ENCODE peak calls at places on chromosomes 6 and 20, in seven cellular contexts. One of them, this sample, is unnamed.

GRCh38 chr6:73688351-73688750 is 7.7 kb upstream of the CD109 start:
- DNase-seq in astrocyte of the spinal cord: no peak
- DNase-seq in lower lobe of right lung: no peak
- DNase-seq in glutamatergic neuron: no peak
- DNase-seq in anterior cingulate cortex: no peak
- DNase-seq in GM12891: no peak
- DNase-seq in GM12865: no peak
- DNase-seq in this sample: no peak

GRCh38 chr20:42430059-42430458 is 759.6 kb downstream of the PTPRT start:
- DNase-seq in lower lobe of right lung: no peak
- DNase-seq in GM12891: no peak
- DNase-seq in anterior cingulate cortex: no peak
- DNase-seq in GM12865: no peak
- DNase-seq in astrocyte of the spinal cord: no peak
- DNase-seq in glutamatergic neuron: no peak
- DNase-seq in this sample: no peak

GRCh38 chr6:73452107-73452461 is at the start of gene CGAS:
- DNase-seq in GM12865: peak
- DNase-seq in anterior cingulate cortex: no peak
- DNase-seq in astrocyte of the spinal cord: peak
- DNase-seq in GM12891: peak
- DNase-seq in glutamatergic neuron: peak
- DNase-seq in lower lobe of right lung: peak
- DNase-seq in this sample: no peak

GRCh38 chr6:54002118-54002517 is 109.1 kb upstream of the MLIP start:
- DNase-seq in lower lobe of right lung: no peak
- DNase-seq in anterior cingulate cortex: no peak
- DNase-seq in astrocyte of the spinal cord: no peak
- DNase-seq in glutamatergic neuron: no peak
- DNase-seq in GM12865: no peak
- DNase-seq in GM12891: no peak
- DNase-seq in this sample: no peak

GRCh38 chr20:38298768-38299288 is 5.1 kb upstream of the BPI start:
- DNase-seq in GM12865: no peak
- DNase-seq in anterior cingulate cortex: no peak
- DNase-seq in astrocyte of the spinal cord: peak
- DNase-seq in lower lobe of right lung: peak
- DNase-seq in GM12891: no peak
- DNase-seq in glutamatergic neuron: no peak
- DNase-seq in this sample: no peak

GRCh38 chr20:21518292-21518991 is 4.6 kb upstream of the NKX2-2 start:
- DNase-seq in glutamatergic neuron: no peak
- DNase-seq in anterior cingulate cortex: no peak
- DNase-seq in lower lobe of right lung: peak
- DNase-seq in astrocyte of the spinal cord: no peak
- DNase-seq in GM12891: no peak
- DNase-seq in GM12865: no peak
- DNase-seq in this sample: no peak

GRCh38 chr20:2305946-2306345 is 10.1 kb downstream of the TGM3 start:
- DNase-seq in GM12891: no peak
- DNase-seq in glutamatergic neuron: no peak
- DNase-seq in lower lobe of right lung: no peak
- DNase-seq in anterior cingulate cortex: no peak
- DNase-seq in astrocyte of the spinal cord: no peak
- DNase-seq in GM12865: no peak
- DNase-seq in this sample: no peak

GRCh38 chr6:56649782-56650181 is 7.1 kb upstream of the DST start:
- DNase-seq in anterior cingulate cortex: no peak
- DNase-seq in glutamatergic neuron: no peak
- DNase-seq in GM12891: no peak
- DNase-seq in GM12865: no peak
- DNase-seq in lower lobe of right lung: no peak
- DNase-seq in astrocyte of the spinal cord: no peak
- DNase-seq in this sample: no peak

GRCh38 chr6:106611030-106611429 is 18.3 kb downstream of the RTN4IP1 start:
- DNase-seq in anterior cingulate cortex: no peak
- DNase-seq in astrocyte of the spinal cord: no peak
- DNase-seq in lower lobe of right lung: no peak
- DNase-seq in glutamatergic neuron: no peak
- DNase-seq in GM12891: no peak
- DNase-seq in GM12865: no peak
- DNase-seq in this sample: no peak

GRCh38 chr6:151052021-151052646 is 186.6 kb downstream of the MTHFD1L start:
- DNase-seq in anterior cingulate cortex: no peak
- DNase-seq in GM12891: no peak
- DNase-seq in astrocyte of the spinal cord: no peak
- DNase-seq in GM12865: no peak
- DNase-seq in lower lobe of right lung: no peak
- DNase-seq in glutamatergic neuron: no peak
- DNase-seq in this sample: no peak

GRCh38 chr6:2404211-2404929 is 159.0 kb upstream of the GMDS start:
- DNase-seq in astrocyte of the spinal cord: no peak
- DNase-seq in glutamatergic neuron: no peak
- DNase-seq in lower lobe of right lung: no peak
- DNase-seq in GM12865: no peak
- DNase-seq in anterior cingulate cortex: no peak
- DNase-seq in GM12891: no peak
- DNase-seq in this sample: no peak

GRCh38 chr6:72709436-72709835 is 87.6 kb downstream of the KCNQ5 start:
- DNase-seq in astrocyte of the spinal cord: no peak
- DNase-seq in GM12891: no peak
- DNase-seq in glutamatergic neuron: no peak
- DNase-seq in anterior cingulate cortex: no peak
- DNase-seq in lower lobe of right lung: no peak
- DNase-seq in GM12865: no peak
- DNase-seq in this sample: no peak

GRCh38 chr20:4171538-4172116 is 156.3 kb upstream of the RNF24 start:
- DNase-seq in GM12865: no peak
- DNase-seq in anterior cingulate cortex: no peak
- DNase-seq in GM12891: no peak
- DNase-seq in glutamatergic neuron: no peak
- DNase-seq in astrocyte of the spinal cord: peak
- DNase-seq in lower lobe of right lung: no peak
- DNase-seq in this sample: no peak

GRCh38 chr6:142756215-142756630 is 188.8 kb downstream of the HIVEP2 start:
- DNase-seq in GM12865: no peak
- DNase-seq in lower lobe of right lung: no peak
- DNase-seq in astrocyte of the spinal cord: peak
- DNase-seq in anterior cingulate cortex: no peak
- DNase-seq in GM12891: no peak
- DNase-seq in glutamatergic neuron: no peak
- DNase-seq in this sample: peak

GRCh38 chr6:70398783-70399730 is 14.3 kb upstream of the FAM135A start:
- DNase-seq in GM12865: no peak
- DNase-seq in lower lobe of right lung: peak
- DNase-seq in GM12891: no peak
- DNase-seq in astrocyte of the spinal cord: peak
- DNase-seq in glutamatergic neuron: no peak
- DNase-seq in anterior cingulate cortex: no peak
- DNase-seq in this sample: peak

GRCh38 chr6:36627801-36628246 is 33.7 kb downstream of the SRSF3 start:
- DNase-seq in GM12891: no peak
- DNase-seq in astrocyte of the spinal cord: peak
- DNase-seq in anterior cingulate cortex: no peak
- DNase-seq in glutamatergic neuron: no peak
- DNase-seq in lower lobe of right lung: peak
- DNase-seq in GM12865: peak
- DNase-seq in this sample: peak

GRCh38 chr6:166620478-166621113 is 6.5 kb downstream of the RPS6KA2 start:
- DNase-seq in GM12865: no peak
- DNase-seq in lower lobe of right lung: no peak
- DNase-seq in anterior cingulate cortex: no peak
- DNase-seq in GM12891: no peak
- DNase-seq in glutamatergic neuron: no peak
- DNase-seq in astrocyte of the spinal cord: no peak
- DNase-seq in this sample: no peak

GRCh38 chr6:159490298-159490937 is 202.6 kb downstream of the SOD2 start:
- DNase-seq in glutamatergic neuron: no peak
- DNase-seq in lower lobe of right lung: no peak
- DNase-seq in GM12865: no peak
- DNase-seq in anterior cingulate cortex: peak
- DNase-seq in astrocyte of the spinal cord: no peak
- DNase-seq in GM12891: no peak
- DNase-seq in this sample: no peak

GRCh38 chr20:33679758-33680485 is 5.7 kb upstream of the NECAB3 start:
- DNase-seq in lower lobe of right lung: no peak
- DNase-seq in anterior cingulate cortex: no peak
- DNase-seq in GM12891: peak
- DNase-seq in astrocyte of the spinal cord: no peak
- DNase-seq in glutamatergic neuron: no peak
- DNase-seq in GM12865: peak
- DNase-seq in this sample: no peak

GRCh38 chr20:38135641-38136420 is 29.2 kb downstream of the TGM2 start:
- DNase-seq in GM12891: no peak
- DNase-seq in lower lobe of right lung: peak
- DNase-seq in astrocyte of the spinal cord: no peak
- DNase-seq in glutamatergic neuron: no peak
- DNase-seq in anterior cingulate cortex: no peak
- DNase-seq in GM12865: no peak
- DNase-seq in this sample: no peak

GRCh38 chr20:32479012-32479411 is 106.1 kb downstream of the NOL4L start:
- DNase-seq in glutamatergic neuron: peak
- DNase-seq in GM12865: no peak
- DNase-seq in astrocyte of the spinal cord: no peak
- DNase-seq in anterior cingulate cortex: no peak
- DNase-seq in lower lobe of right lung: no peak
- DNase-seq in GM12891: no peak
- DNase-seq in this sample: no peak

GRCh38 chr6:42901538-42901957 is 14.3 kb upstream of the PTCRA start:
- DNase-seq in GM12891: no peak
- DNase-seq in anterior cingulate cortex: no peak
- DNase-seq in GM12865: peak
- DNase-seq in glutamatergic neuron: peak
- DNase-seq in lower lobe of right lung: peak
- DNase-seq in astrocyte of the spinal cord: peak
- DNase-seq in this sample: peak

GRCh38 chr6:108922499-108922898 is 74.3 kb downstream of the ARMC2 start:
- DNase-seq in lower lobe of right lung: no peak
- DNase-seq in glutamatergic neuron: no peak
- DNase-seq in anterior cingulate cortex: no peak
- DNase-seq in GM12891: no peak
- DNase-seq in GM12865: no peak
- DNase-seq in astrocyte of the spinal cord: no peak
- DNase-seq in this sample: no peak

GRCh38 chr6:56604186-56604585 is 38.5 kb downstream of the DST start:
- DNase-seq in lower lobe of right lung: no peak
- DNase-seq in GM12865: no peak
- DNase-seq in GM12891: no peak
- DNase-seq in glutamatergic neuron: no peak
- DNase-seq in astrocyte of the spinal cord: no peak
- DNase-seq in anterior cingulate cortex: no peak
- DNase-seq in this sample: no peak

GRCh38 chr20:52150440-52151258 is 40.9 kb downstream of the ZFP64 start:
- DNase-seq in glutamatergic neuron: no peak
- DNase-seq in astrocyte of the spinal cord: peak
- DNase-seq in GM12891: no peak
- DNase-seq in lower lobe of right lung: no peak
- DNase-seq in anterior cingulate cortex: no peak
- DNase-seq in GM12865: peak
- DNase-seq in this sample: peak

GRCh38 chr20:63693079-63693974 is 3.1 kb upstream of the TNFRSF6B start:
- DNase-seq in lower lobe of right lung: no peak
- DNase-seq in glutamatergic neuron: no peak
- DNase-seq in astrocyte of the spinal cord: no peak
- DNase-seq in GM12865: no peak
- DNase-seq in anterior cingulate cortex: no peak
- DNase-seq in GM12891: no peak
- DNase-seq in this sample: no peak

GRCh38 chr6:15375638-15376290 is 129.9 kb downstream of the JARID2 start:
- DNase-seq in glutamatergic neuron: no peak
- DNase-seq in GM12891: no peak
- DNase-seq in GM12865: no peak
- DNase-seq in lower lobe of right lung: no peak
- DNase-seq in anterior cingulate cortex: no peak
- DNase-seq in astrocyte of the spinal cord: no peak
- DNase-seq in this sample: no peak

GRCh38 chr6:17741507-17741906 is 34.8 kb upstream of the NUP153 start:
- DNase-seq in astrocyte of the spinal cord: no peak
- DNase-seq in anterior cingulate cortex: no peak
- DNase-seq in lower lobe of right lung: no peak
- DNase-seq in glutamatergic neuron: no peak
- DNase-seq in GM12891: no peak
- DNase-seq in GM12865: no peak
- DNase-seq in this sample: no peak

GRCh38 chr6:38436726-38437465 is 202.8 kb downstream of the BTBD9 start:
- DNase-seq in anterior cingulate cortex: no peak
- DNase-seq in glutamatergic neuron: no peak
- DNase-seq in astrocyte of the spinal cord: peak
- DNase-seq in GM12865: no peak
- DNase-seq in GM12891: no peak
- DNase-seq in lower lobe of right lung: no peak
- DNase-seq in this sample: peak

GRCh38 chr6:34679552-34680255 is 16.9 kb downstream of the ILRUN start:
- DNase-seq in astrocyte of the spinal cord: no peak
- DNase-seq in GM12865: no peak
- DNase-seq in GM12891: no peak
- DNase-seq in glutamatergic neuron: no peak
- DNase-seq in lower lobe of right lung: no peak
- DNase-seq in anterior cingulate cortex: no peak
- DNase-seq in this sample: no peak

GRCh38 chr6:8229913-8230312 is 127.6 kb upstream of the EEF1E1 start:
- DNase-seq in GM12891: no peak
- DNase-seq in lower lobe of right lung: no peak
- DNase-seq in glutamatergic neuron: no peak
- DNase-seq in GM12865: no peak
- DNase-seq in astrocyte of the spinal cord: no peak
- DNase-seq in anterior cingulate cortex: no peak
- DNase-seq in this sample: no peak

GRCh38 chr20:3652217-3652616 is 11.0 kb downstream of the GFRA4 start:
- DNase-seq in lower lobe of right lung: no peak
- DNase-seq in astrocyte of the spinal cord: no peak
- DNase-seq in anterior cingulate cortex: no peak
- DNase-seq in glutamatergic neuron: no peak
- DNase-seq in GM12891: no peak
- DNase-seq in GM12865: no peak
- DNase-seq in this sample: no peak

GRCh38 chr6:83878902-83879644 is 19.6 kb downstream of the CYB5R4 start:
- DNase-seq in anterior cingulate cortex: no peak
- DNase-seq in glutamatergic neuron: no peak
- DNase-seq in lower lobe of right lung: no peak
- DNase-seq in astrocyte of the spinal cord: no peak
- DNase-seq in GM12865: no peak
- DNase-seq in GM12891: no peak
- DNase-seq in this sample: no peak

GRCh38 chr20:56285496-56285895 is 37.0 kb downstream of the MC3R start:
- DNase-seq in GM12865: no peak
- DNase-seq in glutamatergic neuron: no peak
- DNase-seq in GM12891: no peak
- DNase-seq in astrocyte of the spinal cord: no peak
- DNase-seq in anterior cingulate cortex: no peak
- DNase-seq in lower lobe of right lung: no peak
- DNase-seq in this sample: no peak

This sample was measured in A172.